ENCODE peak calls at places on chromosome 17, in seven cellular contexts. Q is GM10248; Y is hypothalamus; N is HEK293T; R is stimulated activated CD4-positive, alpha-beta T cell treated with anti-CD3 and anti-CD28 coated beads, TNF-alpha, amount 100 ng/mL, for 48 hours; J is GM04504; L is GM23338. S is an unnamed sample.

GRCh38 chr17:43595466-43595865 is 49.3 kb upstream of the ETV4 start:
- DNase-seq in Q (no peak), Y (no peak), N (no peak), R (no peak), J (no peak), L (no peak), S (no peak)

GRCh38 chr17:49357516-49357915 is 4.5 kb downstream of the ZNF652 start:
- DNase-seq in Q (no peak), Y (no peak), N (no peak), R (no peak), J (no peak), L (no peak), S (no peak)

GRCh38 chr17:77466140-77466539 is 325.4 kb downstream of the SEC14L1 start:
- DNase-seq in Q (no peak), Y (no peak), N (no peak), R (no peak), J (no peak), L (peak), S (no peak)

GRCh38 chr17:78359216-78359935 is 501 bp downstream of the SOCS3 start:
- DNase-seq in Q (no peak), Y (no peak), N (no peak), R (no peak), J (no peak), L (peak), S (no peak)

GRCh38 chr17:32769846-32770245 is 107.1 kb downstream of the MYO1D start:
- DNase-seq in Q (no peak), Y (no peak), N (no peak), R (no peak), J (no peak), L (peak), S (no peak)

GRCh38 chr17:27549251-27549919 is 81.6 kb upstream of the LGALS9 start:
- DNase-seq in Q (no peak), Y (no peak), N (no peak), R (no peak), J (no peak), L (no peak), S (no peak)

GRCh38 chr17:57595942-57596695 is 149.0 kb downstream of the CCDC182 start:
- DNase-seq in Q (no peak), Y (no peak), N (no peak), R (no peak), J (no peak), L (no peak), S (no peak)

GRCh38 chr17:1808649-1809048 is 21.1 kb downstream of the SMYD4 start:
- DNase-seq in Q (no peak), Y (no peak), N (no peak), R (no peak), J (no peak), L (no peak), S (no peak)

GRCh38 chr17:65856865-65857264 is 295.4 kb upstream of the AXIN2 start:
- DNase-seq in Q (no peak), Y (no peak), N (no peak), R (no peak), J (peak), L (no peak), S (peak)

GRCh38 chr17:74465378-74466110 is 890 bp upstream of the CD300A start:
- DNase-seq in Q (no peak), Y (no peak), N (no peak), R (no peak), J (no peak), L (no peak), S (no peak)

GRCh38 chr17:2289878-2290478 is 13.6 kb downstream of the SMG6 start:
- DNase-seq in Q (no peak), Y (no peak), N (no peak), R (no peak), J (no peak), L (no peak), S (no peak)

GRCh38 chr17:39753514-39754160 is 15.9 kb downstream of the GRB7 start:
- DNase-seq in Q (peak), Y (peak), N (peak), R (no peak), J (no peak), L (peak), S (no peak)

S was measured in stromal cell of bone marrow.